ENCODE peak calls at places on chromosome 3, in ten cellular contexts. V, X, L, Z, M, G, Y, I, K and B are unnamed samples.

GRCh38 chr3:107106316-107106715 is 270.9 kb upstream of the CCDC54 start:
- DNase-seq in V (no peak), X (peak; percentile 22), L (no peak), Z (no peak), M (no peak), G (no peak), Y (no peak), I (no peak), K (peak; percentile 82), B (peak; percentile 20)

GRCh38 chr3:128011140-128011539 is 41.1 kb upstream of the SEC61A1 start:
- DNase-seq in V (peak; percentile 69), X (peak; percentile 68), L (no peak), Z (no peak), M (no peak), G (no peak), Y (peak; percentile 42), I (peak; percentile 33), K (peak; percentile 51), B (peak; percentile 10)

GRCh38 chr3:158058775-158059174 is 47.4 kb downstream of the SHOX2 start:
- DNase-seq in V (no peak), X (no peak), L (no peak), Z (no peak), M (no peak), G (no peak), Y (peak; percentile 54), I (no peak), K (no peak), B (no peak)

GRCh38 chr3:65344444-65344843 is 656.6 kb upstream of the ADAMTS9 start:
- DNase-seq in V (no peak), X (no peak), L (no peak), Z (no peak), M (no peak), G (no peak), Y (no peak), I (no peak), K (no peak), B (no peak)

GRCh38 chr3:186841637-186842036 is 873 bp upstream of the ADIPOQ start:
- DNase-seq in V (no peak), X (no peak), L (no peak), Z (no peak), M (no peak), G (no peak), Y (no peak), I (no peak), K (no peak), B (no peak)

GRCh38 chr3:187773233-187773962 is 28.1 kb upstream of the BCL6 start:
- DNase-seq in V (no peak), X (no peak), L (no peak), Z (no peak), M (no peak), G (no peak), Y (no peak), I (no peak), K (no peak), B (no peak)

GRCh38 chr3:110932515-110933095 is 139.0 kb upstream of the NECTIN3 start:
- DNase-seq in V (no peak), X (peak; percentile 33), L (no peak), Z (no peak), M (no peak), G (no peak), Y (no peak), I (no peak), K (no peak), B (peak; percentile 14)

GRCh38 chr3:133460809-133461208 is 61.0 kb downstream of the BFSP2 start:
- DNase-seq in V (no peak), X (no peak), L (no peak), Z (no peak), M (no peak), G (no peak), Y (peak; percentile 55), I (no peak), K (no peak), B (no peak)

GRCh38 chr3:171776411-171776810 is 33.9 kb downstream of the PLD1 start:
- DNase-seq in V (no peak), X (no peak), L (no peak), Z (no peak), M (peak; percentile 74), G (no peak), Y (peak; percentile 29), I (no peak), K (peak; percentile 84), B (no peak)

GRCh38 chr3:118400086-118400485 is 634.6 kb downstream of the IGSF11 start:
- DNase-seq in V (no peak), X (no peak), L (no peak), Z (no peak), M (no peak), G (no peak), Y (no peak), I (no peak), K (no peak), B (no peak)

GRCh38 chr3:57694146-57694545 is 1.3 kb upstream of the DENND6A start:
- DNase-seq in V (no peak), X (no peak), L (no peak), Z (no peak), M (no peak), G (no peak), Y (no peak), I (no peak), K (no peak), B (no peak)